ENCODE peak calls at places on chromosomes 16 and 17, in eight cellular contexts. Q is kidney tubule cell, B is esophagus squamous epithelium, T is NCI-H460, S is fibroblast of mammary gland, E is cardiac muscle cell, J is left lung, X is EL. N is an unnamed sample.

GRCh38 chr17:19706791-19707727 is 9.3 kb downstream of the SLC47A2 start:
- DNase-seq in S (no peak), T (no peak), B (no peak), X (no peak), J (no peak), Q (no peak), E (no peak), N (no peak)

GRCh38 chr16:12111223-12111622 is 134.7 kb downstream of the SNX29 start:
- DNase-seq in Q (no peak), B (no peak), X (no peak), E (no peak), J (no peak), T (no peak), S (no peak), N (no peak)

GRCh38 chr17:30344283-30345088 is 10.6 kb upstream of the TMIGD1 start:
- DNase-seq in E (peak), T (no peak), X (no peak), Q (peak), S (peak), J (peak), B (no peak), N (peak)

GRCh38 chr17:51166987-51167931 is 1.0 kb downstream of the NME2 start:
- DNase-seq in B (no peak), S (no peak), X (peak), T (peak), Q (peak), E (peak), J (peak), N (no peak)

GRCh38 chr16:964696-965395 is 5.9 kb downstream of the LMF1 start:
- DNase-seq in S (no peak), T (no peak), J (peak), E (no peak), Q (no peak), B (no peak), X (peak), N (no peak)

GRCh38 chr16:72149676-72150464 is 22.1 kb downstream of the PMFBP1 start:
- DNase-seq in B (no peak), X (no peak), Q (no peak), E (no peak), J (no peak), S (no peak), T (no peak), N (no peak)

GRCh38 chr16:56993204-56993603 is 3.8 kb downstream of the NLRC5 start:
- DNase-seq in J (no peak), S (peak), B (no peak), Q (no peak), X (no peak), E (no peak), T (no peak), N (no peak)

GRCh38 chr16:56965149-56965938 is 3.6 kb downstream of the CETP start:
- DNase-seq in S (peak), T (no peak), B (no peak), X (peak), E (no peak), J (no peak), Q (peak), N (peak)

GRCh38 chr17:64736804-64737492 is 74.8 kb upstream of the SMURF2 start:
- DNase-seq in J (no peak), Q (peak), E (peak), X (peak), B (no peak), T (peak), S (peak), N (peak)

GRCh38 chr17:41666708-41667279 is 21.9 kb upstream of the EIF1 start:
- DNase-seq in B (peak), X (peak), J (peak), E (peak), Q (peak), S (peak), T (peak), N (peak)

GRCh38 chr16:12452549-12452948 is 351.1 kb downstream of the CPPED1 start:
- DNase-seq in S (no peak), E (no peak), T (no peak), B (no peak), X (no peak), J (no peak), Q (no peak), N (no peak)

GRCh38 chr17:67157732-67158639 is 87.0 kb downstream of the HELZ start:
- DNase-seq in J (no peak), B (no peak), X (peak), E (peak), S (peak), T (peak), Q (peak), N (peak)

GRCh38 chr16:19008770-19009169 is 25.0 kb downstream of the TMC7 start:
- DNase-seq in Q (no peak), X (peak), S (peak), J (no peak), E (peak), B (no peak), T (no peak), N (no peak)

GRCh38 chr16:5874899-5875298 is 777.3 kb upstream of the EEF2KMT start:
- DNase-seq in Q (no peak), E (no peak), S (no peak), B (no peak), T (no peak), X (no peak), J (no peak), N (no peak)

GRCh38 chr16:85238233-85238647 is 126.0 kb upstream of the CIBAR2 start:
- DNase-seq in X (peak), S (peak), T (no peak), B (no peak), J (peak), E (peak), Q (no peak), N (no peak)

GRCh38 chr16:1706386-1707192 is 594 bp downstream of the MAPK8IP3 start:
- DNase-seq in J (no peak), B (no peak), Q (no peak), S (no peak), X (peak), E (peak), T (no peak), N (no peak)

GRCh38 chr17:74712756-74713155 is at the start of gene CD300LF:
- DNase-seq in B (no peak), T (no peak), J (peak), Q (no peak), X (no peak), S (no peak), E (no peak), N (no peak)